ENCODE peak calls at places on chromosomes 1 and 21, in five cellular contexts. F is NB4, L is fibroblast of mammary gland, Z is HepG2, B is brain microvascular endothelial cell. H is an unnamed sample.

GRCh38 chr1:44684525-44684924 is 10.0 kb downstream of the ARMH1 start:
- DNase-seq in F (peak), L (no peak), Z (no peak), B (no peak), H (no peak)

GRCh38 chr1:112990271-112990670 is 34.3 kb upstream of the SLC16A1 start:
- DNase-seq in F (no peak), L (no peak), Z (no peak), B (no peak), H (no peak)

GRCh38 chr1:87805661-87806376 is 477.1 kb downstream of the LMO4 start:
- DNase-seq in F (no peak), L (peak), Z (peak), B (no peak), H (peak)

GRCh38 chr1:244710474-244711062 is 57.6 kb downstream of the DESI2 start:
- DNase-seq in F (no peak), L (no peak), Z (no peak), B (no peak), H (no peak)

GRCh38 chr1:78170845-78171244 is 125.1 kb downstream of the GIPC2 start:
- DNase-seq in F (no peak), L (no peak), Z (no peak), B (no peak), H (no peak)

GRCh38 chr21:45148316-45149000 is 74.1 kb downstream of the ADARB1 start:
- DNase-seq in F (no peak), L (no peak), Z (no peak), B (no peak), H (no peak)

GRCh38 chr1:178587975-178588374 is 75.1 kb downstream of the TEX35 start:
- DNase-seq in F (no peak), L (no peak), Z (no peak), B (no peak), H (no peak)

GRCh38 chr1:230746617-230747016 is 571 bp upstream of the CAPN9 start:
- DNase-seq in F (no peak), L (no peak), Z (no peak), B (no peak), H (no peak)

GRCh38 chr1:199857103-199857502 is 170.4 kb upstream of the NR5A2 start:
- DNase-seq in F (peak), L (peak), Z (no peak), B (peak), H (no peak)

GRCh38 chr21:33198346-33199135 is 31.2 kb upstream of the IFNAR2 start:
- DNase-seq in F (peak), L (peak), Z (no peak), B (no peak), H (peak)

GRCh38 chr21:25456672-25457071 is 150.6 kb downstream of the MRPL39 start:
- DNase-seq in F (no peak), L (no peak), Z (no peak), B (peak), H (peak)

GRCh38 chr1:10516925-10517676 is 42.4 kb downstream of the PEX14 start:
- DNase-seq in F (no peak), L (no peak), Z (no peak), B (no peak), H (no peak)

GRCh38 chr21:45021428-45022347 is 52.7 kb upstream of the ADARB1 start:
- DNase-seq in F (no peak), L (no peak), Z (peak), B (no peak), H (no peak)

GRCh38 chr1:44021581-44022321 is 9.5 kb downstream of the SLC6A9 start:
- DNase-seq in F (no peak), L (no peak), Z (no peak), B (no peak), H (no peak)

GRCh38 chr1:203153051-203153988 is 22.3 kb downstream of the MYBPH start:
- DNase-seq in F (no peak), L (no peak), Z (no peak), B (no peak), H (no peak)

GRCh38 chr1:199243423-199244061 is 604.7 kb downstream of the PTPRC start:
- DNase-seq in F (peak), L (peak), Z (peak), B (peak), H (no peak)

GRCh38 chr1:50416150-50416527 is 7.1 kb downstream of the DMRTA2 start:
- DNase-seq in F (no peak), L (no peak), Z (no peak), B (no peak), H (no peak)

GRCh38 chr1:212110617-212111016 is 75.1 kb downstream of the DTL start:
- DNase-seq in F (no peak), L (peak), Z (no peak), B (no peak), H (peak)

GRCh38 chr1:36306210-36306901 is at the start of gene SH3D21:
- DNase-seq in F (peak), L (peak), Z (peak), B (no peak), H (peak)

GRCh38 chr1:200907611-200908097 is 13.0 kb downstream of the INAVA start:
- DNase-seq in F (peak), L (peak), Z (peak), B (no peak), H (no peak)

GRCh38 chr1:218711884-218712674 is 366.9 kb downstream of the TGFB2 start:
- DNase-seq in F (no peak), L (peak), Z (no peak), B (no peak), H (peak)

GRCh38 chr1:29513357-29513756 is 277.0 kb downstream of the PTPRU start:
- DNase-seq in F (peak), L (peak), Z (peak), B (peak), H (peak)

GRCh38 chr21:42038826-42039425 is 28.8 kb upstream of the ZBTB21 start:
- DNase-seq in F (no peak), L (peak), Z (no peak), B (no peak), H (peak)

GRCh38 chr21:9839011-9839661 is 682.2 kb upstream of the TPTE start:
- DNase-seq in F (peak), L (no peak), Z (no peak), B (no peak), H (no peak)

GRCh38 chr1:92299477-92300125 is 742 bp downstream of the RPAP2 start:
- DNase-seq in F (peak), L (peak), Z (no peak), B (no peak), H (no peak)

GRCh38 chr1:94514095-94514727 is 27.3 kb downstream of the F3 start:
- DNase-seq in F (peak), L (no peak), Z (peak), B (peak), H (peak)

GRCh38 chr1:210645582-210646257 is 317.0 kb downstream of the HHAT start:
- DNase-seq in F (no peak), L (no peak), Z (peak), B (no peak), H (no peak)

GRCh38 chr1:181513786-181514297 is 30.5 kb downstream of the CACNA1E start:
- DNase-seq in F (no peak), L (no peak), Z (no peak), B (no peak), H (no peak)

GRCh38 chr1:57017201-57017600 is 51.4 kb upstream of the C8B start:
- DNase-seq in F (no peak), L (peak), Z (peak), B (no peak), H (no peak)

GRCh38 chr1:237492359-237492758 is 398.4 kb downstream of the ZP4 start:
- DNase-seq in F (peak), L (no peak), Z (no peak), B (no peak), H (no peak)

GRCh38 chr1:47431534-47431933 is 6.3 kb upstream of the FOXD2 start:
- DNase-seq in F (peak), L (peak), Z (no peak), B (peak), H (no peak)

GRCh38 chr1:110136911-110137310 is 13.4 kb upstream of the SLC6A17 start:
- DNase-seq in F (no peak), L (no peak), Z (peak), B (no peak), H (no peak)

GRCh38 chr1:94757931-94758330 is 62.2 kb upstream of the SLC44A3 start:
- DNase-seq in F (no peak), L (peak), Z (no peak), B (peak), H (peak)

GRCh38 chr1:57590978-57591377 is 167.1 kb upstream of the DAB1 start:
- DNase-seq in F (no peak), L (no peak), Z (no peak), B (no peak), H (no peak)

GRCh38 chr1:38616846-38617245 is 242.7 kb downstream of the RRAGC start:
- DNase-seq in F (no peak), L (no peak), Z (no peak), B (no peak), H (no peak)

GRCh38 chr1:38612956-38613355 is 246.6 kb downstream of the RRAGC start:
- DNase-seq in F (no peak), L (no peak), Z (no peak), B (no peak), H (no peak)

GRCh38 chr1:38614861-38615260 is 244.7 kb downstream of the RRAGC start:
- DNase-seq in F (no peak), L (no peak), Z (no peak), B (no peak), H (no peak)

GRCh38 chr1:38613996-38614395 is 245.6 kb downstream of the RRAGC start:
- DNase-seq in F (no peak), L (no peak), Z (no peak), B (no peak), H (no peak)

DNA sequence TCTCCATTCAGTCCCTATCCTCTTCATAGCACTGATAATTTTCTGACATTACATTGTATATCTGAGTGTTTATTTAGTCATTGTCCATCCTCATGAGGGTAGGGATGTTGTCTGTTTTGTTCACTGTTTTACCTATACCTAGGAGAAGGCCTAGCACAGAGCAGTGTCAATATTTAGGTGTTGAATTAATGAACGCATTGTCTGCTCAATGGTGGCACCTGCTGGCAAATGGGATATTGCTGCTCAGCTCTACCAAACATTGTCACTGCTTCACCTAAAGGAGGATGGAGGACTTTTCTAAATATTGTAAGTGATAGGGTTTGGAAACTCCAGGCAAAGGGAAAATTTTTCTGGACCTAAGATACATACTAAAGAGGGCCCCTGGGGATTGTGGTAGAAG is 243.9 kb downstream of the RRAGC start:
- DNase-seq in F (no peak), L (no peak), Z (no peak), B (no peak), H (no peak)
- TF ChIP-seq CTCF in F (peak), L (peak), Z (no peak), B (peak), H (no peak)

DNA sequence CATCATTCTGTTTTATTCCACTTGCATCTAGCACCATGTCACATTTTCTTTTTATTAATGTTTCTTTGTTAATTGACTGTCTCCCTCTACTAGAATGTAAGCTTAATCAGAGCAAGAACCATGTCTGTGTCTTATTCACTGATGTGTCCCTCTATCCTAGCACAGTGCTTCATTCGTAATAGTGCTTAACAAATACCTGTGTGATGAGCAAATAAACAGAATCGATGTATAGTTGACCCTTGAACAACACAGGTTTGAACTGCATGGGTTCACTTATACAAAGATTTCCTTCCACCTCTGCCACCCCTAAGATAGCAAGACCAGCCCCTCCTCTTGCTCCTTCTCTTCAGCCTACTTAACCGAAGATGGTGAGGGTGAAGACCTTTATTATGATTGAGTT is 42.9 kb upstream of the MAN1A2 start:
- DNase-seq in F (no peak), L (no peak), Z (no peak), B (no peak), H (no peak)
- H3K4me3 ChIP-seq in F (no peak), L (no peak), Z (no peak), B (no peak), H (no peak)

DNA sequence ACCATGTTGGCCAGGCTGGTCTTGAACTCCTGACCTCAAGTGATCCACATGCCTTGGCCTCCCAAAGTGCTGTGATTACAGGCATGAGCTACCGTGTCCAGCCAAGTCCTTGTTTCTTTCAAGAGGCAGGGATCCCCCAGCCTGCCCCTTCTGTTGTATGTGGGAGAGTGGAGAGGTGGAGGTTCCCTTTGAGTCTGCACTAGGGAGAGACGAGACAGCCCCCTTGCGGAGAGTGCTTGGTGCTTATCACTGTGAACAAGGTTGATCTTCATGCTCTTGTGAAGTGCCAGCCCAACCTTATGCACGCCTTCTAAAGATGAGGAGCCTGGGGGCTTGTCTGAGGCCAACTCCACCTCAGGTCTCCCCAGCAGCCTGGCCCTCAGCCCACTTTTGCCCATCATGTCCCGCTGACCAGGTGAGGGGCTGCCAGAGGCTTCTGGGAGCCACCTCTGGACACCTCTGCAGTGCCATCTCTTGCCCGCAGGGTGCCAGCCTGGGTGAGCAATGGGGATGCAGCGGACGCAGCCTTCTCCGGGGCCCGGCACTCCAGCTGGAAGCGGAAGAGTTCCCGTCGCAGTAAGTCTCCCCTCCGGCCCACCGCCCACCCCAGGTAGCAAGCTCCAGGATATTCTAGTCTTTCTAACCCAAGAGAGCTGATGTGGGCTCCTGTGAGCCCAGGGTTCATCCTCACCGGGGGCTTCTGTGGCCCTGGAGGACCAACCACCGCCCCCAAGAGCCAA is 62.3 kb downstream of the ARHGEF10L start:
- DNase-seq in F (peak), L (no peak), Z (no peak), B (no peak), H (no peak)
- TF ChIP-seq CTCF in F (peak), L (no peak), Z (no peak), B (no peak), H (no peak)

DNA sequence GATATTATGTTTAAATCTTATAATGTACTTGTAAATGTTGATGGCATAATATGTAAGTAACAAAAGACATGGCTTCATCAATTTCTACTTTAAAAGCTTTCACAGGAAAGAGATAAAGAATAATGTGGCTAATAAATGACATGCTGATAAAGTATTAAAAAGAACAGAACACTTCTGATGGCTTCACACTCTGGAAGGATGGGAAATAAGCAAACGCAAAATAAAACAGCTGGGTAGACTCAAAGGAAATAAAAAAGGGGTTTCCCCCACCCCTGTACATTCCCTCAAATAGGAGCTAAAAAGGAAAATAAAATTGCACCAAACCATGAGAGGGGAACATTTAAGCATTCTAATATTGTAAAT is 27.1 kb upstream of the DYRK1A start:
- DNase-seq in F (no peak), L (no peak), Z (no peak), B (no peak), H (no peak)
- H3K4me3 ChIP-seq in F (no peak), L (no peak), Z (no peak), B (no peak), H (no peak)

GRCh38 chr21:39854572-39854971 is 12.7 kb upstream of the PCP4 start:
- DNase-seq in F (no peak), L (no peak), Z (no peak), B (no peak), H (no peak)
- TF ChIP-seq CTCF in F (peak), L (no peak), Z (no peak), B (no peak), H (no peak)

GRCh38 chr1:3294450-3294849 is 160.0 kb upstream of the ARHGEF16 start:
- DNase-seq in F (no peak), L (no peak), Z (no peak), B (no peak), H (no peak)
- H3K4me3 ChIP-seq in F (no peak), L (no peak), Z (no peak), B (no peak), H (no peak)

GRCh38 chr1:31987231-31987630 is 26.4 kb upstream of the KHDRBS1 start:
- DNase-seq in F (no peak), L (no peak), Z (no peak), B (no peak), H (no peak)
- TF ChIP-seq CTCF in F (no peak), L (no peak), Z (no peak), B (no peak), H (no peak)